ENCODE peak calls at places on chromosomes 12 and 14, in eight cellular contexts. One of them, this sample, is unnamed.

GRCh38 chr12:121570467-121571283 is 10.1 kb downstream of the KDM2B start:
- DNase-seq in NB4: no peak
- DNase-seq in nephron progenitor cell: no peak
- DNase-seq in GM10248: no peak
- DNase-seq in astrocyte: no peak
- DNase-seq in cardiac fibroblast: peak
- DNase-seq in stomach: no peak
- DNase-seq in keratinocyte: no peak
- DNase-seq in this sample: no peak

GRCh38 chr12:118606690-118607089 is 230.3 kb downstream of the SUDS3 start:
- DNase-seq in astrocyte: no peak
- DNase-seq in nephron progenitor cell: no peak
- DNase-seq in NB4: no peak
- DNase-seq in stomach: no peak
- DNase-seq in GM10248: no peak
- DNase-seq in cardiac fibroblast: no peak
- DNase-seq in keratinocyte: no peak
- DNase-seq in this sample: no peak

GRCh38 chr14:75738192-75738591 is 77.1 kb downstream of the TTLL5 start:
- DNase-seq in stomach: no peak
- DNase-seq in astrocyte: no peak
- DNase-seq in GM10248: no peak
- DNase-seq in nephron progenitor cell: no peak
- DNase-seq in NB4: no peak
- DNase-seq in keratinocyte: no peak
- DNase-seq in cardiac fibroblast: peak
- DNase-seq in this sample: no peak

GRCh38 chr12:63795032-63795687 is 15.5 kb downstream of the RXYLT1 start:
- DNase-seq in stomach: no peak
- DNase-seq in keratinocyte: no peak
- DNase-seq in NB4: no peak
- DNase-seq in cardiac fibroblast: no peak
- DNase-seq in nephron progenitor cell: no peak
- DNase-seq in GM10248: no peak
- DNase-seq in astrocyte: no peak
- DNase-seq in this sample: no peak

GRCh38 chr12:109553929-109554500 is 19.3 kb downstream of the MMAB start:
- DNase-seq in cardiac fibroblast: no peak
- DNase-seq in nephron progenitor cell: no peak
- DNase-seq in astrocyte: no peak
- DNase-seq in NB4: no peak
- DNase-seq in GM10248: no peak
- DNase-seq in stomach: no peak
- DNase-seq in keratinocyte: no peak
- DNase-seq in this sample: no peak

GRCh38 chr14:42316746-42317145 is 710.1 kb downstream of the LRFN5 start:
- DNase-seq in cardiac fibroblast: no peak
- DNase-seq in GM10248: no peak
- DNase-seq in nephron progenitor cell: no peak
- DNase-seq in stomach: no peak
- DNase-seq in NB4: no peak
- DNase-seq in keratinocyte: no peak
- DNase-seq in astrocyte: no peak
- DNase-seq in this sample: no peak

GRCh38 chr14:65832431-65833253 is 420.1 kb downstream of the FUT8 start:
- DNase-seq in astrocyte: no peak
- DNase-seq in stomach: no peak
- DNase-seq in GM10248: no peak
- DNase-seq in NB4: no peak
- DNase-seq in cardiac fibroblast: peak
- DNase-seq in nephron progenitor cell: no peak
- DNase-seq in keratinocyte: no peak
- DNase-seq in this sample: no peak

GRCh38 chr14:61262082-61262481 is 19.1 kb downstream of the TMEM30B start:
- DNase-seq in cardiac fibroblast: no peak
- DNase-seq in keratinocyte: no peak
- DNase-seq in GM10248: no peak
- DNase-seq in NB4: no peak
- DNase-seq in nephron progenitor cell: no peak
- DNase-seq in stomach: no peak
- DNase-seq in astrocyte: no peak
- DNase-seq in this sample: no peak

GRCh38 chr12:28442101-28442500 is 251.8 kb downstream of the CCDC91 start:
- DNase-seq in cardiac fibroblast: no peak
- DNase-seq in NB4: no peak
- DNase-seq in GM10248: no peak
- DNase-seq in stomach: no peak
- DNase-seq in nephron progenitor cell: no peak
- DNase-seq in astrocyte: no peak
- DNase-seq in keratinocyte: no peak
- DNase-seq in this sample: no peak

GRCh38 chr12:95484524-95484923 is 10.6 kb downstream of the METAP2 start:
- DNase-seq in nephron progenitor cell: no peak
- DNase-seq in astrocyte: no peak
- DNase-seq in cardiac fibroblast: peak
- DNase-seq in keratinocyte: no peak
- DNase-seq in stomach: no peak
- DNase-seq in GM10248: no peak
- DNase-seq in NB4: no peak
- DNase-seq in this sample: no peak

DNA sequence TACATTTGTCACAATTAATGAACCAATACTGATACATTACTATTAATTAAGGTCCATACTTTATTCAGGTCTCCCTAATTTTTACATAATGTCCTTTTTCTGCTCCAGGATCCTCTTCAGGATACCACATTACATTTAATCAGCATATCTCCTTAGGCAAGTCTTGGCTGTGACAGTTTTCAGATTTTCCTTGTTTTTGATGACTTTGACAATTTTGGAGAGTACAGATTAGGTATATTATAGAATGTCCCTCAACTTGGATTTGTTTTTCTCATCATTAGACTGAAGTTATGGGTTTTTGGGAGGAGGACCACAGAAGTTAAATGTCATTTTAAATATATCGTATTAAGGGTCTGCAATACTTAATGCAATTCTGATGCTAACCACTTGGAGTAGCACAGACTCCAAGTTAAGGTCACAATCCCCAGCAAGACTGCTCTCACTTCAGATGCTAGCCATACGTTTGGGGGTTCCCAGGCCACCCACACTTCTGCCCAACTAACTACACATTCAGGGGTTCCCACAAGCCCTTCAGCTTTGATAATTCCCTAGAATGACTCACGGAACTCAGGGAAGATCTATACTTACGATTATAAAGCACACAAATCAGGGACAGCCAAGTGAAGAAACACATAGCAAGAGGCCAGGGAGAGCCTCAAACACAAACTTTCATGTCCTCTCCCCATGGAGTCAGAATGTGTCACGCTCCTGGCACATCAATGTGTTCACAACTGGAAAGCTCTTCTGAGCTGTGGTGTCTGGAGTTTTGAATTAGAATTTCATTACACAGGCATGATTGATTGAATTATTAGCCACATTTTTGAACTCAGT is 17.0 kb upstream of the NUBPL start:
- DNase-seq in GM10248: no peak
- DNase-seq in nephron progenitor cell: no peak
- DNase-seq in stomach: no peak
- DNase-seq in cardiac fibroblast: peak
- DNase-seq in astrocyte: no peak
- DNase-seq in keratinocyte: no peak
- DNase-seq in NB4: no peak
- DNase-seq in this sample: no peak
- TF ChIP-seq CTCF in GM10248: no peak
- TF ChIP-seq CTCF in nephron progenitor cell: peak
- TF ChIP-seq CTCF in stomach: no peak
- TF ChIP-seq CTCF in cardiac fibroblast: peak
- TF ChIP-seq CTCF in astrocyte: peak
- TF ChIP-seq CTCF in keratinocyte: no peak
- TF ChIP-seq CTCF in NB4: peak
- TF ChIP-seq CTCF in this sample: no peak

DNA sequence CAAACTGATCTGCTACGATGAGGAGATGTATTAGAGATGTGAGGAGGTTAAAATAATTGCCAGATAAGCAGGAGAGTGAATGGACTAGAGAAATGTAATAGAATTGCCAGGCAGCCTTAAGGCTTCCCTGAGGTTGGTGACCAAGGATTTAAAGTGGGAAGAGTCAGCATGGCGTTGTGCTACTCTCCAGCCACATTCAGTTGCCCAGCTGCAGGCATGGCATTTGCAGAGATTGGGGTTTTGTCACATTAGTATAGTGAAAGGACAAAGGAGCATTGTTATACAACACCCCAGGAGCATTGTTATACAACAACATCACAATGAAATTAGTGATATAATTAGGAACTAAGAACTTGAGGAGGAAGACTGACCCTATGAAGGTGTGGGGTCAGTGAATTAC is 31.7 kb downstream of the MARK3 start:
- DNase-seq in keratinocyte: no peak
- DNase-seq in nephron progenitor cell: no peak
- DNase-seq in GM10248: no peak
- DNase-seq in astrocyte: no peak
- DNase-seq in stomach: no peak
- DNase-seq in cardiac fibroblast: no peak
- DNase-seq in NB4: peak
- DNase-seq in this sample: no peak
- TF ChIP-seq CTCF in keratinocyte: no peak
- TF ChIP-seq CTCF in nephron progenitor cell: no peak
- TF ChIP-seq CTCF in GM10248: no peak
- TF ChIP-seq CTCF in astrocyte: no peak
- TF ChIP-seq CTCF in stomach: no peak
- TF ChIP-seq CTCF in cardiac fibroblast: no peak
- TF ChIP-seq CTCF in NB4: no peak
- TF ChIP-seq CTCF in this sample: no peak

GRCh38 chr12:54759751-54760150 is 94.6 kb upstream of the MUCL1 start:
- DNase-seq in keratinocyte: no peak
- DNase-seq in nephron progenitor cell: peak
- DNase-seq in GM10248: peak
- DNase-seq in astrocyte: no peak
- DNase-seq in NB4: peak
- DNase-seq in cardiac fibroblast: peak
- DNase-seq in stomach: no peak
- DNase-seq in this sample: peak
- TF ChIP-seq CTCF in keratinocyte: peak
- TF ChIP-seq CTCF in nephron progenitor cell: peak
- TF ChIP-seq CTCF in GM10248: peak
- TF ChIP-seq CTCF in astrocyte: no peak
- TF ChIP-seq CTCF in NB4: peak
- TF ChIP-seq CTCF in cardiac fibroblast: peak
- TF ChIP-seq CTCF in stomach: no peak
- TF ChIP-seq CTCF in this sample: peak

DNA sequence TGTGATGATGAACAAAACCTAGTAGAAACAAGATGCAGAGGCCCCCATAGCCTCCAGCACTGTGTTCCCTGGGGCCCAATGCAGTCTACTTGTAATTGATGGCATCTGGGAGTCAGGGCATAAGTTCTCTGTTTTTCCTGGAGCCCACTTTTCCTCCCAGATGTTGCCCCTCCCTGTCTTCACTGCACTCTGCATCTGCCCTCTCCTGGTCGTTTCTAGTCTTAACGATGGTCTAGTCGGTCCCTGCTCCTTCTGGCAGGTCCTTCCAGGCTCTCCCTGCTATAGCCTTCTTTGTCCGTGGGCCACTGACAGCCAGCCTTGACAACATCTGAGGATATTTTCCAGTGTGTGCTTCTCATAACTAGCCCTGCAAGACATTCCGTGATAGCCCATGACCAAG is 208.3 kb downstream of the GXYLT1 start:
- DNase-seq in keratinocyte: no peak
- DNase-seq in cardiac fibroblast: no peak
- DNase-seq in NB4: peak
- DNase-seq in astrocyte: no peak
- DNase-seq in GM10248: no peak
- DNase-seq in stomach: no peak
- DNase-seq in nephron progenitor cell: no peak
- DNase-seq in this sample: no peak
- TF ChIP-seq CTCF in keratinocyte: no peak
- TF ChIP-seq CTCF in cardiac fibroblast: no peak
- TF ChIP-seq CTCF in NB4: no peak
- TF ChIP-seq CTCF in astrocyte: no peak
- TF ChIP-seq CTCF in GM10248: no peak
- TF ChIP-seq CTCF in stomach: no peak
- TF ChIP-seq CTCF in nephron progenitor cell: no peak
- TF ChIP-seq CTCF in this sample: no peak

DNA sequence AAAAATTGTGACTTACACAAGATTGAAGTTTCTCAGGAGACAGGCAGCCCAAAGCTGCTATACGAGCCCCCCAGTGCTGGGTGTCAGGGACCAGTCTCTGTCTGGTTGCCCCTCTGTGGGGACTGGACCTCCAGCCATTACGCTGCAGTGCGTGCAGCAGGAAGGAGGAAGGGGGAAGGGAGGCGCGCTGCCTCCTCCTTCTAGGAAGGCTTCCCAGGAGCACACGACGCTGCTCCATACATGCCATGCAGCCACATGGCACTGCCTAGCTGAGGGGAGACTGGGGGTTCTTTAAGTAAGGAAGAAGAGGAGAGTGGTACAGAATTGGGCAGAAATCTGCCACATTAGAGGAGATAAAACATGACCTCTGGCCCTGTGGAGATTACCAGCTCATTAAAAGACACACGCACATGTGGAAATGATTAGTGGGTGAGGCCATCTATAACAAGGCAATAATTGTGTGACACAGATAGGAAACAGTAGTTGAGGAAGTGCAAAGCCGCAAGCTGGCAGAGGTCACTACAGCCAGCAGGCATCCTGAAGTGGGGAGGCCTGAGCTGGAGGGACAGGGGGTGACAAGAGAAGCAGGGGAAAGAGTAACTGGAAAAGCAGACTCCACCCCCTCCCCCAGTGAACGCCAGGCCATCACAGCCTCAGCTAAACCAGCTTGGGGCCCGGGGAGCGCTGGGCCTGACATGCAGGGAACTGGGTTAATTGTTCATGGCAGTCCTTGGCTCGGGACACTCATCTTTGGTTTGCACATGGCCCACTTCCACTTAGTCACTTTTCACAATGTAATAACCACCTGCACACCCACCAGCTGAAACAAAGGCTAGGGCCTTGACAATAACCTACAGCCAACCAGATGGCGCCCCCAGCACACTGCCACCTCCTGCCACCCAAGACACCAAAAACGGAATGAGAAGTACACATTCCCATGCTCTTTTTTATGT is 39.6 kb downstream of the CCDC88C start:
- DNase-seq in NB4: peak
- DNase-seq in astrocyte: no peak
- DNase-seq in stomach: no peak
- DNase-seq in nephron progenitor cell: no peak
- DNase-seq in cardiac fibroblast: no peak
- DNase-seq in GM10248: no peak
- DNase-seq in keratinocyte: no peak
- DNase-seq in this sample: no peak
- TF ChIP-seq CTCF in NB4: no peak
- TF ChIP-seq CTCF in astrocyte: no peak
- TF ChIP-seq CTCF in stomach: no peak
- TF ChIP-seq CTCF in nephron progenitor cell: no peak
- TF ChIP-seq CTCF in cardiac fibroblast: no peak
- TF ChIP-seq CTCF in GM10248: no peak
- TF ChIP-seq CTCF in keratinocyte: no peak
- TF ChIP-seq CTCF in this sample: no peak